ENCODE peak calls at places on chromosomes 6 and 20, in four cellular contexts. L is CD8-positive, alpha-beta T cell; E is small intestine; S is upper lobe of left lung. U is an unnamed sample.

GRCh38 chr6:19325335-19325789 is 511.8 kb upstream of the ID4 start:
- DNase-seq in L (no peak), E (no peak), S (no peak), U (no peak)

GRCh38 chr6:127484207-127484858 is 25.1 kb upstream of the KIAA0408 start:
- DNase-seq in L (no peak), E (peak), S (no peak), U (no peak)

GRCh38 chr6:136051140-136051775 is 198.9 kb downstream of the MTFR2 start:
- DNase-seq in L (no peak), E (no peak), S (no peak), U (no peak)

GRCh38 chr6:131779304-131779703 is 28.5 kb upstream of the ENPP1 start:
- DNase-seq in L (no peak), E (no peak), S (no peak), U (peak)

GRCh38 chr6:145789443-145789842 is 25.2 kb downstream of the FBXO30 start:
- DNase-seq in L (no peak), E (no peak), S (no peak), U (no peak)

GRCh38 chr6:38771111-38771694 is 56.1 kb downstream of the DNAH8 start:
- DNase-seq in L (no peak), E (no peak), S (no peak), U (no peak)

GRCh38 chr20:2301164-2301622 is 5.4 kb downstream of the TGM3 start:
- DNase-seq in L (no peak), E (peak), S (no peak), U (no peak)

GRCh38 chr6:83193747-83194582 is 808 bp downstream of the RWDD2A start:
- DNase-seq in L (peak), E (peak), S (peak), U (peak)

GRCh38 chr6:66496659-66497058 is 789.6 kb upstream of the EYS start:
- DNase-seq in L (no peak), E (no peak), S (no peak), U (no peak)

GRCh38 chr20:47285189-47285588 is 71.3 kb downstream of the ZMYND8 start:
- DNase-seq in L (no peak), E (no peak), S (no peak), U (no peak)

GRCh38 chr20:17627101-17627950 is 54.7 kb downstream of the RRBP1 start:
- DNase-seq in L (no peak), E (no peak), S (peak), U (no peak)

GRCh38 chr20:58619847-58620431 is 31.1 kb upstream of the STX16 start:
- DNase-seq in L (no peak), E (no peak), S (peak), U (no peak)

GRCh38 chr20:18388860-18389259 is 78.0 kb downstream of the DZANK1 start:
- DNase-seq in L (no peak), E (peak), S (no peak), U (no peak)

GRCh38 chr20:2178328-2179232 is 77.0 kb downstream of the STK35 start:
- DNase-seq in L (no peak), E (no peak), S (peak), U (no peak)

GRCh38 chr6:154039231-154039842 is at the start of gene OPRM1:
- DNase-seq in L (peak), E (no peak), S (peak), U (peak)

GRCh38 chr20:17676378-17676759 is 5.7 kb downstream of the RRBP1 start:
- DNase-seq in L (no peak), E (no peak), S (no peak), U (no peak)

GRCh38 chr20:24694727-24695528 is 225.5 kb downstream of the SYNDIG1 start:
- DNase-seq in L (no peak), E (no peak), S (no peak), U (peak)

GRCh38 chr6:3259491-3259958 is 778 bp downstream of the PSMG4 start:
- DNase-seq in L (peak), E (peak), S (no peak), U (peak)

GRCh38 chr6:56040271-56040670 is 164.9 kb upstream of the BMP5 start:
- DNase-seq in L (no peak), E (no peak), S (no peak), U (no peak)

GRCh38 chr6:112360498-112360897 is 13.4 kb downstream of the RFPL4B start:
- DNase-seq in L (no peak), E (no peak), S (no peak), U (peak)

GRCh38 chr6:62669831-62670230 is 383.8 kb upstream of the KHDRBS2 start:
- DNase-seq in L (no peak), E (no peak), S (no peak), U (no peak)

GRCh38 chr20:38730167-38730988 is 6.1 kb downstream of the SLC32A1 start:
- DNase-seq in L (peak), E (peak), S (no peak), U (no peak)

GRCh38 chr20:57980526-57980925 is 247.9 kb downstream of the ANKRD60 start:
- DNase-seq in L (no peak), E (no peak), S (no peak), U (no peak)

GRCh38 chr6:29632789-29633531 is at the start of gene GABBR1:
- DNase-seq in L (peak), E (peak), S (peak), U (peak)

GRCh38 chr6:110017946-110018345 is 39.8 kb downstream of the GPR6 start:
- DNase-seq in L (no peak), E (no peak), S (no peak), U (no peak)
- H3K27ac ChIP-seq in L (no peak), E (no peak), S (no peak), U (no peak)

DNA sequence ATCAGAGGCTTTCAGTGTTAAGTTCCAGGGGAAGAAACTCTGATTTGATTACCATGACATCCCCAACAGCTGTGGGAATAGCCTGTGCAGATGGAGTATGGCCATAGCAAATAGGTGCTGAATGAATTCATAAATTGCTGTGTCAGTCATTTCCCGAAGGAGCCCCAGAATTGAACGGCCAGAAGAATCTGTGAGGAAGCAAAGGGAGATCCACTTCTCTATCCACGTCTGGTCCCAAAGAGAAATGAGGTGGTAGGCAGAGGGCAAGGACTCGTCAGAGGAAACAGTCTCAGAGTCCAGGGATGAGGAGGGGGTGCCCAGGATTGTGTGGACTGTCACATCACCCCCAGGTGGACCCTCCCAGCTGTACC is 3.1 kb upstream of the TAF8 start:
- DNase-seq in L (no peak), E (no peak), S (no peak), U (no peak)
- H3K27ac ChIP-seq in L (peak), E (peak), S (peak), U (peak)

GRCh38 chr6:117480651-117481050 is 1.8 kb upstream of the DCBLD1 start:
- DNase-seq in L (no peak), E (no peak), S (no peak), U (no peak)

GRCh38 chr6:117483004-117483644 is 650 bp downstream of the DCBLD1 start:
- DNase-seq in L (no peak), E (peak), S (peak), U (peak)

GRCh38 chr6:117481278-117481925 is 1.1 kb upstream of the DCBLD1 start:
- DNase-seq in L (peak), E (peak), S (peak), U (peak)

GRCh38 chr6:117482240-117483003 is at the start of gene DCBLD1:
- DNase-seq in L (peak), E (peak), S (peak), U (peak)

DNA sequence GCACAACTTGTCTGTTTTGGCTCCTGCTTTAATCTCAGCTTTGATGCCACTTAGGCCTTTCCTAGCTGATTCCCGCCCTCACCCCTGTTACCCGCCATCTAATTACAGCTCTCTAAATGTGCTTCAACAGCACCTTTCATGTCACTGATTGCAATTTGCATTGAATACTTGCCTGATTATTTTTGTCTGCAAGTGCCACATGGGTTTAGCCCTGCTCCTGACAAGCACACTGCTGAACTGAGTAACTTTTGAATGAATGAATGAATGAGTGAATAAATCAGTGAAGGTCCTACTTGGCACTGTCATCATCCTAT is 591 bp upstream of the DCBLD1 start:
- DNase-seq in L (no peak), E (no peak), S (no peak), U (no peak)
- H3K27ac ChIP-seq in L (no peak), E (peak), S (peak), U (peak)

GRCh38 chr6:4872841-4873240 is 96.6 kb downstream of the CDYL start:
- DNase-seq in L (no peak), E (no peak), S (no peak), U (no peak)
- H3K27ac ChIP-seq in L (no peak), E (no peak), S (no peak), U (no peak)